ENCODE peak calls at places on chromosomes 2 and 18, in five cellular contexts. W is astrocyte of the spinal cord, M is GM13976, B is NB4, V is PC-9. Z is an unnamed sample.

GRCh38 chr2:39583781-39584180 is 81.9 kb upstream of the TMEM178A start:
- DNase-seq in M (no peak), W (no peak), B (no peak), V (no peak), Z (no peak)

GRCh38 chr18:58998421-58999203 is 133.9 kb downstream of the ZNF532 start:
- DNase-seq in W (peak), V (no peak), B (peak), M (peak), Z (no peak)

GRCh38 chr2:83859553-83859952 is 599.5 kb downstream of the SUCLG1 start:
- DNase-seq in B (no peak), W (no peak), V (no peak), M (no peak), Z (no peak)

GRCh38 chr2:42797281-42797680 is 4.9 kb upstream of the HAAO start:
- DNase-seq in B (no peak), V (no peak), W (no peak), M (no peak), Z (no peak)

GRCh38 chr2:240156026-240156390 is 15.6 kb upstream of the OTOS start:
- DNase-seq in M (no peak), B (no peak), W (no peak), V (peak), Z (no peak)

GRCh38 chr2:62785810-62786593 is 80.5 kb downstream of the EHBP1 start:
- DNase-seq in W (peak), B (peak), V (no peak), M (no peak), Z (no peak)

GRCh38 chr18:8937695-8938094 is 164.8 kb upstream of the NDUFV2 start:
- DNase-seq in B (no peak), W (no peak), V (peak), M (no peak), Z (no peak)

GRCh38 chr2:185291035-185291647 is 447.5 kb upstream of the FSIP2 start:
- DNase-seq in B (peak), M (no peak), W (peak), V (no peak), Z (no peak)

GRCh38 chr2:73925853-73926492 is 707 bp upstream of the DGUOK start:
- DNase-seq in W (no peak), M (no peak), B (peak), V (no peak), Z (no peak)

GRCh38 chr2:26471278-26471677 is 6.6 kb downstream of the OTOF start:
- DNase-seq in V (no peak), W (no peak), B (no peak), M (no peak), Z (no peak)

GRCh38 chr2:22536131-22536530 is 848.8 kb upstream of the KLHL29 start:
- DNase-seq in V (peak), M (no peak), W (no peak), B (no peak), Z (no peak)

GRCh38 chr2:85053802-85054201 is 79.4 kb upstream of the TCF7L1 start:
- DNase-seq in W (peak), V (peak), M (no peak), B (peak), Z (no peak)

GRCh38 chr2:25674003-25674362 is 606 bp upstream of the DTNB start:
- DNase-seq in V (no peak), M (no peak), B (no peak), W (peak), Z (no peak)

GRCh38 chr2:74573747-74574562 is 19.4 kb downstream of the DOK1 start:
- DNase-seq in M (no peak), B (peak), W (peak), V (peak), Z (no peak)

GRCh38 chr2:11625671-11626070 is 44.3 kb downstream of the NTSR2 start:
- DNase-seq in B (no peak), W (no peak), M (no peak), V (no peak), Z (no peak)

GRCh38 chr2:70690846-70691245 is 77.2 kb downstream of the ADD2 start:
- DNase-seq in V (no peak), W (no peak), M (no peak), B (no peak), Z (no peak)

GRCh38 chr2:27431395-27431794 is 3.0 kb downstream of the NRBP1 start:
- DNase-seq in W (no peak), V (no peak), M (no peak), B (peak), Z (no peak)

GRCh38 chr18:59514193-59514592 is 155.1 kb upstream of the LMAN1 start:
- DNase-seq in W (peak), V (peak), M (no peak), B (no peak), Z (no peak)

GRCh38 chr2:172465417-172466334 is 38.3 kb downstream of the ITGA6 start:
- DNase-seq in W (peak), V (peak), M (peak), B (peak), Z (no peak)

GRCh38 chr2:191039616-191040015 is 25.6 kb upstream of the STAT1 start:
- DNase-seq in B (no peak), W (no peak), V (no peak), M (no peak), Z (no peak)

GRCh38 chr18:23824704-23825103 is 135.5 kb downstream of the LAMA3 start:
- DNase-seq in V (no peak), M (no peak), W (peak), B (no peak), Z (no peak)

GRCh38 chr18:55430026-55430425 is 158.0 kb downstream of the TCF4 start:
- DNase-seq in V (no peak), B (no peak), W (no peak), M (no peak), Z (no peak)

GRCh38 chr2:56325661-56326345 is 142.0 kb downstream of the CCDC85A start:
- DNase-seq in M (no peak), V (no peak), B (no peak), W (no peak), Z (no peak)

GRCh38 chr2:44549099-44549471 is 187.3 kb downstream of the CAMKMT start:
- DNase-seq in V (peak), M (no peak), W (peak), B (no peak), Z (no peak)

GRCh38 chr18:60197233-60197632 is 175.3 kb downstream of the MC4R start:
- DNase-seq in M (no peak), V (no peak), W (no peak), B (no peak), Z (no peak)

GRCh38 chr2:143128681-143129580 is at the start of gene ARHGAP15:
- DNase-seq in V (no peak), W (no peak), B (peak), M (peak), Z (no peak)

GRCh38 chr2:160419776-160420521 is 73.7 kb downstream of the RBMS1 start:
- DNase-seq in M (no peak), W (peak), B (no peak), V (no peak), Z (no peak)

DNA sequence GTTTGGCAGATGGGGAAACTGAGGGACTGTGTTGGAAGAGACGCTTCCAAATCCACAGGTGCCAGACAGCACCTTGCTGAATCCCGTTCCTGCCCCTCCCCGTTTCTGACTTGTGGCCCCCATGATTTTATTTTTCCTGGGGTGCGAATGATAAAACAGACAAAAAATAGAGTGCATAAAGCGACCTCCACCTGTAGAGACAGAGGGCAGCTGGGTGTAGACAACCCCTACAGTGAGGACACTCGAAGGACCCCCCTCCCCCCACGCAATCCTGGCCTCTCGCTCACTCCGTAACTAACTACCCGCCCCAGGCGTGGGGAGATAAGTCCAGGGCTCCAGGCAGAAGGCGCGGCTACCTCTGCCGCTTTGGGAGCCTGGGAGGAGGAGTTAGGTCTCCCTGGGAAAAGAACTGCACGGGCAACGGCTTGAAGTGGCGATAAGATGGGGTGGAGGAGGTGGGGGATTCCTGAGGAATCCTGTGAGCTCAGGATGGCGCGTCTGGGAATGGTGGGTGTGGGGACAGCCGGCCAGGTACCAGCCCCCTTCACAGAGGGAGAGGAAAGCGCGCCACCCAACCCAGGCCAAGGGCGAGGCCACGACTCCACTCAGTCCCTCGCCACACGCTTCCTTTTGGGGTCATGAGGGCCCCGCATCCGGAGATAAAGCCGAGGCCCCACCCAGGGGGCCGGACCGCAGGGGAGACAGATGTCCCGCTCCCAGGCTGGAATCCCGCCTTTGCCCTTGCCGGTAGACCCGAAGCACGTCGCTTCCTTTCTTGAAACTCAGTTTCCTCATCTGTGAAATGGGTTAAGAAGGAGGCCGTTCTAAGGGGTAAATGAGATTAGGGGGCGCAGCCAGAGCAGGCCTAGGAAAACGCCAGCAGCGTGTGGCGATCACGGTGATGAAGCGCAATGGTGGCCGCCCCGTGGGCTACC is 1.9 kb upstream of the CTDSP1 start:
- DNase-seq in B (peak), W (peak), M (peak), V (peak), Z (no peak)
- TF ChIP-seq CTCF in B (no peak), W (no peak), M (no peak), V (no peak), Z (no peak)

GRCh38 chr2:117536139-117536538 is 278.4 kb upstream of the DDX18 start:
- DNase-seq in V (no peak), M (no peak), B (peak), W (no peak), Z (no peak)
- TF ChIP-seq CTCF in V (peak), M (peak), B (peak), W (peak), Z (peak)

DNA sequence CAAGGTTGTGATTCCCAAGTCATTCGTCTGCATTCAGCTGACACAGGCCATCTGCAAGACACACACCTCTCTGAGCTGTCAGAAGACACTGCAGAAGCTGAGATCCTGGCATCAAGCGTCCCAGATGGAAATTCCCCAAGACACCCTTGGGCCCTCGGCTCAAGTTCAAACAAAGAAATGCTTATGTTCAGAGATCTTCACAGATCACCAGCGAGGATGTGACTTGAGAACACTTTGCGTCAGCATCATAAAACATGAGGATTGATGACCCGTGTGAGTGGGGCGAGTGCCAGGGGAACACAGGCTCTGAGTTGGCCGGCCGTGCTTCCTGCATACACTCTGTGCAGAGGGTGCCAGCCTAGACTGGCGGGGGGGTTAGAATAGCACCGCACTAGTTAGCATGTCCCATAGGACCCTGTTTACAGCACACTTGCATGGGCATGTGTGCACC is 36.8 kb downstream of the KCNIP3 start:
- DNase-seq in W (peak), B (no peak), V (no peak), M (no peak), Z (no peak)
- TF ChIP-seq CTCF in W (no peak), B (no peak), V (no peak), M (no peak), Z (no peak)

GRCh38 chr2:36354816-36355156 is 792 bp upstream of the CRIM1 start:
- DNase-seq in M (no peak), B (no peak), W (no peak), V (peak), Z (no peak)

GRCh38 chr2:36351291-36352023 is 4.1 kb upstream of the CRIM1 start:
- DNase-seq in M (no peak), B (no peak), W (no peak), V (peak), Z (no peak)

GRCh38 chr2:36352711-36353110 is 2.9 kb upstream of the CRIM1 start:
- DNase-seq in B (no peak), W (peak), V (peak), M (no peak), Z (no peak)

GRCh38 chr2:36348721-36349120 is 6.9 kb upstream of the CRIM1 start:
- DNase-seq in V (no peak), B (no peak), W (no peak), M (no peak), Z (no peak)

DNA sequence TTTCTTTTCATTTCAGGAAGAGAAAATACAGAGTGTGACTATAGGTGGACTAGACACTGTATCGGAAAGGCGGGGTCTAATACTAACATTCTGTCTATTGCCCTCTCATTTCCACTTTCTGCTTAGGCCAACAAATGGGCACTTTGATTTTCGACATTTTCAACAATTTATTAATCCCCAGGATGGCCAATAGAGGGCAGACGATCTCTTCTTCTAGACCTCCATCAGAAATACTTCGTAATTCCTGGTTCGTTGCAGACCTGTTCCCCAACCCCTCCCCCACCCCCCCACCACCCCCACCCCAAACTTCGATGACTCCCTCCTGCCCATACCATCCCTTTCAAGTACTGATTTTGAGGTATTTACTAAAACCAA is 3.6 kb upstream of the CRIM1 start:
- DNase-seq in M (peak), V (peak), W (peak), B (peak), Z (no peak)
- TF ChIP-seq CTCF in M (peak), V (peak), W (peak), B (peak), Z (peak)

GRCh38 chr2:231670892-231671616 is 37.3 kb upstream of the PTMA start:
- DNase-seq in M (no peak), V (no peak), W (no peak), B (peak), Z (no peak)
- TF ChIP-seq CTCF in M (no peak), V (peak), W (peak), B (peak), Z (peak)

GRCh38 chr2:156465573-156465972 is 29.4 kb downstream of the GPD2 start:
- DNase-seq in W (no peak), M (no peak), V (no peak), B (no peak), Z (no peak)

GRCh38 chr2:156470975-156471583 is 34.9 kb downstream of the GPD2 start:
- DNase-seq in W (no peak), B (peak), V (no peak), M (no peak), Z (no peak)

GRCh38 chr2:156464106-156464505 is 27.9 kb downstream of the GPD2 start:
- DNase-seq in B (no peak), V (no peak), W (peak), M (no peak), Z (no peak)

GRCh38 chr2:156471772-156472171 is 35.6 kb downstream of the GPD2 start:
- DNase-seq in B (no peak), W (no peak), V (no peak), M (no peak), Z (no peak)

DNA sequence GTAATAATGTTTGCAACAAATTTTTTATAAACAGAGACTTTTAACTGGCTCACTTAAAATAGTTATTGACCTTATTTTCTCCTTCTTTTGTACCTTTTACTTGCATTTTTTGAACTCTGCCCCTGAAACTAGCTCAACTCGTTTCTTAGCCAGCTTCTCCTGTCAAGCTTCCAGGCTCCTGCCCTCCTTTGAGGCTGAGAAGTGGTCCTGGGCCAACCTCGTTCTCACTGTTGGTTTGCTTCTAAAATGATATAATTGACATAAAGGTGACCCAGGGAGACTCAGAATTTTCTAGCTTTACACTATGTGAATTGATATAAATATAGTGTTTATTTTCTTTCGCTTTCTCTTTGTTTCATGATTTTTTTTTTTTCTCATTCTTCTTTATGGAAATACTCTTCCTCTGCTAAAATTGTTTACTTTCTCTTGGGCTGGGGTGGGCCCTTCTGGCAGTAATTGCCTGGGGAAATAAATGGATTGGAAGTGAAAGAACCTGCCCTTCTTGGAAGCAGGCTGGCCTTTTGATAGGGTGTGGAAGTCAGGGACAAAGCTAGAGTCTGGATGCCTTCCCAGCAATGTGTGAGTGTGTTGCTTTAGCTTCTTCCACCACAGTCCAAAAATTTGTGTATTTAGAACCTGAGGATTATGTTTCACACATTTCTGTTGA is 30.7 kb downstream of the GPD2 start:
- DNase-seq in W (peak), M (no peak), B (no peak), V (no peak), Z (no peak)
- TF ChIP-seq CTCF in W (no peak), M (no peak), B (no peak), V (no peak), Z (no peak)

DNA sequence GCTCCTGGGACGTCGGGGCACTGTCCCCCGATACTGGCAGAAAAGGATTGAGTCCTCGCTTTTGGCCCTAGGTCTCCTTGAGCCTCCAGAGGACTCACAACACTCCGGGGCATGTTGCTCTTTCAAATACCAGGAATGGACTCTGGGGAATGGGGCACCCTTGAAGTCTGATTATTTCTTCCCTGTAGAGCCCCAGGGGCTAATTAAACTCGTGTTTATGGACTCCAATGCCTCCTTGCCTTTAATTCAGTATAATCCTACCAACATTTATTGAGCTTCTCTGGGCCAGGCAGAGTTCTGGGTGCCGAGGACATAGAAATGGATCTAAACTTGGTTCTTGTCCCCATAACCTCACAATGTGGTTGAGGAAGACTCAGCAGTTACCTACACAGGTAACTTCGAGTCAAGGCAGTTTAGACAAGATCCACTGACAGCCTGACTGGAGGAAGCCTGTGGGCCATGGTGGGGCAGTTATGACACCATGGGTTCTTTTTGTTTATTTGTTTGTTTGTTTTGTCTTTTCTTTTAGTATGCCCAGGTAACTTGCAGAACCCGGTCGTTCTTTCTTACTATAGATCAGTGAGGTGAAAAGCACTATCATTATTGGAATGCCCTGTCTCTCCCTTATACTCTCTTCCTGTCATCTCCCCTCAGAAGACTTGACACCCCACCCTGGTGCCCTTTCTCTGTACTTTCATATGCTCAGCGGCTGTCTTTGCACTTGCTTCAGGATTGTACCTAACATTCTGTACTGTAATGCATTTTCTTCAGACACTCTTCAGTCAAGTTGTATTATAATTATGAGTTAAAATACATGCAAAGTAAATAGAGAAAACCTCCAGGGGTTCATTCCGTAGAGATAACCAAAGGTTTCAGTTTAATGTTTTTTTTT is 3.2 kb downstream of the CFLAR start:
- DNase-seq in W (peak), B (peak), M (no peak), V (peak), Z (no peak)
- TF ChIP-seq CTCF in W (no peak), B (no peak), M (no peak), V (no peak), Z (no peak)

GRCh38 chr18:51767293-51767692 is 569.8 kb upstream of the MEX3C start:
- DNase-seq in M (no peak), B (no peak), W (no peak), V (no peak), Z (no peak)
- TF ChIP-seq CTCF in M (no peak), B (no peak), W (no peak), V (no peak), Z (no peak)

Z was measured in type B pancreatic cell.